ENCODE peak calls at places on chromosomes 12 and 14, in eight cellular contexts. Y is stimulated activated CD8-positive, alpha-beta memory T cell treated with anti-CD3 and anti-CD28 coated beads, Interleukin-15, amount 100 ng/mL, for 24 hours; L is NCI-H526 treated with DMSO at 0.1 percent for 48 hours; Z is stimulated activated CD4-positive, alpha-beta T cell treated with anti-CD3 and anti-CD28 coated beads, Interleukin-4, amount 100 ng/mL, for 4 hours; N is osteoblast; V is pancreas; R is Calu3; H is DMS153. A is an unnamed sample.

GRCh38 chr12:120586216-120586615 is 5.0 kb upstream of the POP5 start:
- DNase-seq in R (no peak), H (no peak), L (no peak), N (no peak), Z (no peak), V (no peak), Y (no peak), A (no peak)

GRCh38 chr12:24244231-24244630 is 294.8 kb upstream of the SOX5 start:
- DNase-seq in R (no peak), Z (no peak), Y (no peak), N (no peak), V (no peak), L (no peak), H (no peak), A (no peak)

GRCh38 chr12:11687538-11687937 is 38.1 kb downstream of the ETV6 start:
- DNase-seq in H (no peak), Z (no peak), R (no peak), N (no peak), L (no peak), Y (no peak), V (no peak), A (no peak)

GRCh38 chr12:8722286-8722685 is 24.5 kb downstream of the RIMKLB start:
- DNase-seq in L (no peak), N (no peak), V (no peak), Y (no peak), Z (no peak), R (no peak), H (no peak), A (no peak)

GRCh38 chr12:101050631-101051030 is 159.4 kb downstream of the SLC5A8 start:
- DNase-seq in V (no peak), Z (no peak), L (no peak), H (no peak), N (no peak), R (no peak), Y (no peak), A (no peak)

GRCh38 chr14:84036863-84037262 is 1493.1 kb upstream of the FLRT2 start:
- DNase-seq in R (no peak), L (no peak), V (no peak), N (no peak), Z (no peak), Y (no peak), H (no peak), A (no peak)

GRCh38 chr12:42557586-42558172 is 31.9 kb downstream of the PRICKLE1 start:
- DNase-seq in R (no peak), V (no peak), H (no peak), Y (no peak), L (no peak), Z (no peak), N (no peak), A (no peak)

GRCh38 chr14:51978566-51979398 is 10.6 kb upstream of the RTRAF start:
- DNase-seq in R (peak; percentile 80), Y (peak; percentile 86), L (peak; percentile 15), Z (peak; percentile 71), N (peak; percentile 60), V (peak; percentile 91), H (peak; percentile 46), A (peak; percentile 86)

GRCh38 chr14:63614964-63615363 is 26.7 kb downstream of the WDR89 start:
- DNase-seq in V (no peak), N (no peak), Z (no peak), L (no peak), R (no peak), H (no peak), Y (no peak), A (no peak)

GRCh38 chr12:111841236-111841749 is 735 bp upstream of the MAPKAPK5 start:
- DNase-seq in R (no peak), H (no peak), Z (no peak), Y (no peak), V (no peak), N (peak; percentile 80), L (no peak), A (no peak)